ENCODE peak calls at places on chromosomes 16 and 17, in ten cellular contexts. F is activated CD4-positive, alpha-beta T cell treated with anti-CD3 and anti-CD28 coated beads for 24 hours; M is activated naive CD4-positive, alpha-beta T cell treated with anti-CD3 and anti-CD28 coated beads, Interleukin-2, amount 50 U/mL, for 72 hours; Z is stimulated activated CD4-positive, alpha-beta T cell treated with anti-CD3 and anti-CD28 coated beads, Interleukin-4, amount 100 ng/mL, for 4 hours; O is DND-41; A is HCEC 1CT; I is body of pancreas; E is T1000; K is Ammon's horn; U is central memory CD8-positive, alpha-beta T cell. W is an unnamed sample.

GRCh38 chr17:4582691-4583090 is 1.6 kb upstream of the SMTNL2 start:
- DNase-seq in F (no peak), M (no peak), Z (no peak), O (no peak), A (no peak), I (no peak), E (no peak), K (no peak), U (no peak), W (no peak)

GRCh38 chr16:12896562-12896961 is 4.8 kb upstream of the SHISA9 start:
- DNase-seq in F (no peak), M (peak; percentile 9), Z (no peak), O (peak; percentile 15), A (peak; percentile 15), I (peak; percentile 19), E (no peak), K (peak; percentile 36), U (no peak), W (peak; percentile 36)

GRCh38 chr16:84121007-84121406 is 4.3 kb upstream of the MBTPS1 start:
- DNase-seq in F (no peak), M (no peak), Z (no peak), O (no peak), A (no peak), I (no peak), E (no peak), K (no peak), U (no peak), W (no peak)

GRCh38 chr17:59067756-59068155 is 38.9 kb downstream of the TRIM37 start:
- DNase-seq in F (no peak), M (no peak), Z (no peak), O (no peak), A (no peak), I (no peak), E (no peak), K (no peak), U (no peak), W (no peak)

GRCh38 chr17:44850612-44851011 is 2.9 kb downstream of the HIGD1B start:
- DNase-seq in F (no peak), M (no peak), Z (no peak), O (no peak), A (no peak), I (no peak), E (no peak), K (no peak), U (no peak), W (no peak)

GRCh38 chr16:1564325-1564724 is 30.9 kb downstream of the TMEM204 start:
- DNase-seq in F (no peak), M (no peak), Z (no peak), O (peak; percentile 8), A (no peak), I (no peak), E (no peak), K (no peak), U (no peak), W (peak; percentile 54)

GRCh38 chr16:75251280-75252048 is at the start of gene BCAR1:
- DNase-seq in F (no peak), M (no peak), Z (no peak), O (no peak), A (peak; percentile 91), I (peak; percentile 89), E (peak; percentile 74), K (peak; percentile 91), U (no peak), W (peak; percentile 90)

GRCh38 chr16:1152651-1153259 is at the start of gene CACNA1H:
- DNase-seq in F (peak; percentile 35), M (peak; percentile 70), Z (peak; percentile 72), O (no peak), A (no peak), I (no peak), E (no peak), K (no peak), U (no peak), W (peak; percentile 49)

GRCh38 chr16:88993006-88993787 is 16.2 kb upstream of the CBFA2T3 start:
- DNase-seq in F (no peak), M (no peak), Z (no peak), O (peak; percentile 68), A (no peak), I (no peak), E (no peak), K (no peak), U (no peak), W (no peak)

GRCh38 chr16:19583665-19584300 is 28.3 kb downstream of the VPS35L start:
- DNase-seq in F (no peak), M (peak; percentile 4), Z (no peak), O (no peak), A (peak; percentile 39), I (peak; percentile 37), E (no peak), K (peak; percentile 58), U (no peak), W (peak; percentile 20)